ENCODE peak calls at places on chromosomes 3 and 15, in five cellular contexts. A is H1, H is HepG2, I is K562, M is GM12891. W is an unnamed sample.

GRCh38 chr3:60047426-60048200 is 997.8 kb upstream of the CFAP20DC start:
- DNase-seq in A (no peak), H (no peak), I (no peak), M (no peak), W (no peak)

GRCh38 chr15:38559908-38560307 is 4.7 kb downstream of the RASGRP1 start:
- DNase-seq in M (no peak), A (no peak), I (no peak), H (no peak), W (no peak)

GRCh38 chr3:183038221-183038620 is 57.9 kb upstream of the DCUN1D1 start:
- DNase-seq in H (no peak), M (no peak), A (no peak), I (no peak), W (no peak)

GRCh38 chr3:23183731-23184130 is 19.4 kb upstream of the UBE2E2 start:
- DNase-seq in A (peak; percentile 54), I (peak; percentile 17), M (no peak), H (peak; percentile 43), W (no peak)

GRCh38 chr3:30091611-30092135 is 514.7 kb upstream of the TGFBR2 start:
- DNase-seq in M (no peak), H (no peak), I (no peak), A (no peak), W (no peak)

GRCh38 chr15:92869263-92869940 is 30.7 kb upstream of the CHD2 start:
- DNase-seq in M (no peak), I (no peak), H (peak; percentile 25), A (no peak), W (no peak)

GRCh38 chr3:185900228-185900627 is 37.6 kb downstream of the TRA2B start:
- DNase-seq in A (no peak), M (no peak), I (peak; percentile 90), H (peak; percentile 69), W (no peak)

GRCh38 chr15:74773731-74774252 is 8.1 kb upstream of the CSK start:
- DNase-seq in H (peak; percentile 52), I (no peak), M (no peak), A (no peak), W (no peak)

GRCh38 chr3:162525052-162525451 is 1028.4 kb downstream of the OTOL1 start:
- DNase-seq in H (no peak), A (no peak), I (no peak), M (no peak), W (no peak)

GRCh38 chr3:120645083-120645800 is 36.8 kb downstream of the HGD start:
- DNase-seq in I (peak; percentile 16), H (no peak), A (no peak), M (no peak), W (no peak)

GRCh38 chr3:169145551-169145950 is 518.0 kb downstream of the MECOM start:
- DNase-seq in H (no peak), M (no peak), I (peak; percentile 19), A (no peak), W (no peak)

GRCh38 chr3:150238995-150239612 is 169.0 kb upstream of the TSC22D2 start:
- DNase-seq in H (peak; percentile 25), M (no peak), A (peak; percentile 50), I (peak; percentile 49), W (no peak)

GRCh38 chr3:171825222-171825828 is 15.0 kb upstream of the PLD1 start:
- DNase-seq in I (no peak), H (peak; percentile 78), M (no peak), A (no peak), W (no peak)

GRCh38 chr3:31232049-31233040 is 300.4 kb upstream of the STT3B start:
- DNase-seq in A (no peak), M (no peak), I (no peak), H (no peak), W (no peak)
- TF ChIP-seq TAF1 in A (no peak), M (no peak), I (no peak), H (no peak), W (no peak)

DNA sequence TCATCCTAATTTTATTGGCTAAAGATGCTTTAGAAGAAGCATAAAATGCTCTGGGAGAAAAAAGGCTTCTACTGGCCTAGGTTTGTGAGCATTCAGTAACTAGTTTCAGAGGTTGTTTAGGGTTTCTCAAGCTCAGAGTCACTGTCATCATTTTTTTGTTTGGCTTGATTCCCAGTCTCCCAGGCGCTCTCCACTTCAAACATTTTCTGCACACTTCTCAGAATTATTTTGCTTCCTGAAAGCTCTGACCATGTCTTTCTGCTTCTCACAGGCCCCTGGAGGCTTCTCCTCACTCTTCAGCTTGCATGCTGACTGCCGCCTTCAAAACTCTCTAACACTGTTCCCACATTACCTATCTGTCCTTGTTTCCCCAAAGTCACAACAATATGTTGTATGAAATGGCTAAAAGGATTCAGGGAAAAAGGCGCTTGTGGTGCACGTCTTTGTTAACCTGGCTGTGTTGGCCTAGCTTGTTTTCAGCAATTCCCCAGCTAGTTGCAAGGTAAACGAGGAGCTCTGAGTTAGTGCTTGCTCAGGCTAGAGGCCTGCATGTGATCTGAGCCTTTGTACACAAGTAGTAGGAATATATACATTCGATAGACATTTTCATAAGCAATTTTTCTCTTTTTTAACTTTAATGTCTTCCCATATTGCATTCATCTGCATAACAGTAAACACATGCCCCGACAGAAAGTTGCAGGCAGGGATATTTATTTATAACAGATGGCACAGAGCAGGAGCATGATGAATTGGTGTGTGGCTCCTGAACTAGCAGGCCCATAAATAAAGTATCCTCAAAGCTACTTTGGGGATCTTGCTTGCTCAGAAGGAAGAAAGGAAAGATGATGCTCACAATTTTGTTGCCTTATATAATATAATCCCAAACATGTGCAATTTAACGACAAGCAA is 129.2 kb upstream of the DPH6 start:
- DNase-seq in M (no peak), H (no peak), A (no peak), I (peak; percentile 63), W (no peak)
- TF ChIP-seq POLR2AphosphoS5 in M (no peak), H (no peak), A (no peak), I (no peak), W (no peak)

DNA sequence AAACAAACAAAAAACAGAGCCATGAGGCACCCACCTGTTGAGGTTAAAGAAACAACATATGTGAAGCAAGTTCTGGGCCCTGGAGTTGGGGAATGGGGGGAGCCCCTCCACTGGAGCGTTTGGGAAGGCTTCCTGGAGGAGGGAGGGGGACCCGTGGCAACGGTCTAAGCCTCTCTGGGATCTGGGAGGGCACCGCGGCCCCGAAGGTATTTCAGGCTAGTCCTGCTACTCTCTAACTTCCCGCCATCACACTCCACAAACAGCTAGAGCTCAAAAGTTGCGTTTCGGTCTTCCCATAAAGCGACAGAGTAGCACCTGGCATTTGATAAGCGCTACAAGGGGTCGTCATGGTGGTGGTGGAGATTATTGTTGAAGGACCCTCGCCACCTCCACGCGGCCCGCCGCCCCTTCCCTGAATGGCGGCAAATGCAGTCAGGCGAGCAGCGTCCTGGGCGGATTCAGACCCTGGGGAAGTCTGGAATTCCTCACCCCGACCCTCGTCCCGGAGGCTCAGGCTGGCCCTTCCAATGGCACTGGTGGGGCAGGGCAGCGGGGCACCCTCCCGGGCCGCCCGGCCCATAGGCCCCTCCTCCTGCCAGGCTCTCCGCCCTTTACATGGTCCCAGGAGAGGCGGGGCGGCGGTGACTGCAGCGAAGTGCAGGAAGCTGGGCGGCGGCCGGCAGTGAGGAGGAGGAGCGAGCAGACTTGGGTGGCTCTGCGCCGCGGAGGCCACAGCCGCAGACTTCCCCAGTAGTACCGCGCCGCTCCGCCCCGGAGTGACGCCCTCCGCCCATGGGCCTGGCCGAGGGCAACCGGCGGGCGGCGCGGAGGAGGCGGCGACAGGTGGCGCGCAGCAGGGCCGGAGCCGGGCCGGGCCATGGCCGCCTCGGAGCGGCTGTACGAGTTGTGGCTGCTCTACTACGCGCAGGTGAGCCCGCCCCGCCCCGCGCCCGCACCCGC is at the start of gene NBEAL2:
- DNase-seq in M (peak; percentile 94), H (peak; percentile 88), A (peak; percentile 92), I (peak; percentile 98), W (peak; percentile 95)
- TF ChIP-seq POLR2A in M (no peak), H (no peak), A (no peak), I (peak; percentile 89), W (peak; percentile 74)

GRCh38 chr3:45088543-45088942 is 57.6 kb downstream of the CDCP1 start:
- DNase-seq in H (no peak), I (no peak), A (no peak), M (no peak), W (no peak)
- TF ChIP-seq TAF1 in H (no peak), I (no peak), A (no peak), M (no peak), W (no peak)

GRCh38 chr3:63061449-63061848 is 186.2 kb upstream of the CADPS start:
- DNase-seq in A (no peak), I (no peak), H (no peak), M (no peak), W (no peak)
- TF ChIP-seq POLR2AphosphoS5 in A (no peak), I (no peak), H (no peak), M (no peak), W (no peak)

DNA sequence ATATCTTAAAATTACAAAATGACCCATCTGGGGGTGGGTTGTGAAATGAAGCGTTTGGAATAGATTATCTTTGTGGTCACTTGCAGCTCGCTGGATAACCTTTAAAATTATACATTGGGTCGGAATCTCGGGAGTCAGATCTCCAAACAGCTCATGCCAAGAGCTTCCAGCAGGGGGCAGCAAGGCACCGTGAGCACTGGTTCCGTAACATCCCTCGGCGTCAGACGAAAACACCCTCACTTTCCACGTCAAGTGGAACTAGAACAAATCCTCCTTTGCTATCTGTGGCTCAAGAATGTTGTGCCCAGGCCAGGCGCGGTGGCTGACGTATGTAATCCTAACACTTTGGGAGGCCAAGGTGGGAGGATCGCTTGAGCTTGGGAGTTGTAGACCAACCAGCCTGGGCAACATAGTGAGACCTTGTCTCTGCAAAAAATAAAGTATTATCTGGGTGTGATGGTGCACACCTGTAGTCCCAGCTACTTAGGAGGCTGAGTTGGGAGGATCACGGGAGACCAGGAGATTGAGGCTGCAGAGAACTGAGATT is 31.1 kb downstream of the UMPS start:
- DNase-seq in I (peak; percentile 77), A (peak; percentile 91), H (peak; percentile 66), M (peak; percentile 66), W (peak; percentile 58)
- TF ChIP-seq POLR2A in I (no peak), A (no peak), H (no peak), M (no peak), W (no peak)

W was measured in GM12892.